ENCODE peak calls at places on chromosomes 4 and X, in seven cellular contexts. L is IMR-90, S is testis, G is foreskin fibroblast, W is heart left ventricle, I is Peyer's patch, U is fibroblast of lung. V is an unnamed sample.
A peak's percentile ranks its signal among the peaks of the same experiment; 100 is the strongest.

GRCh38 chrX:9257718-9258117 is 207.1 kb upstream of the TBL1X start:
- DNase-seq in W (no peak), U (no peak), G (no peak), L (no peak), S (no peak), I (no peak), V (no peak)

GRCh38 chr4:83013931-83014330 is 3.3 kb upstream of the LIN54 start:
- DNase-seq in G (no peak), W (no peak), I (no peak), S (no peak), U (no peak), L (no peak), V (no peak)

GRCh38 chr4:184388106-184388505 is 86.2 kb downstream of the IRF2 start:
- DNase-seq in U (no peak), L (no peak), I (no peak), G (no peak), W (no peak), S (no peak), V (no peak)

GRCh38 chr4:141016117-141016798 is 117.0 kb downstream of the RNF150 start:
- DNase-seq in G (no peak), L (no peak), W (peak; percentile 23), I (no peak), U (no peak), S (no peak), V (no peak)

GRCh38 chrX:15579778-15580747 is 20.7 kb downstream of the ACE2 start:
- DNase-seq in L (peak; percentile 4), I (no peak), U (peak; percentile 74), G (no peak), W (peak; percentile 57), S (no peak), V (no peak)

GRCh38 chr4:20512053-20512810 is 188.0 kb upstream of the PACRGL start:
- DNase-seq in G (no peak), W (no peak), S (no peak), I (no peak), L (no peak), U (no peak), V (no peak)

GRCh38 chr4:106868381-106869035 is 167.6 kb downstream of the DKK2 start:
- DNase-seq in I (no peak), U (peak; percentile 66), L (no peak), S (no peak), W (no peak), G (peak; percentile 72), V (no peak)

GRCh38 chrX:9670136-9670905 is 95.3 kb downstream of the GPR143 start:
- DNase-seq in S (no peak), W (no peak), I (no peak), U (peak; percentile 76), G (peak; percentile 16), L (peak; percentile 66), V (no peak)

GRCh38 chr4:88033309-88033708 is 25.9 kb downstream of the PKD2 start:
- DNase-seq in G (peak; percentile 75), W (no peak), I (no peak), S (peak; percentile 47), L (peak; percentile 72), U (peak; percentile 51), V (no peak)

GRCh38 chr4:114132830-114133229 is 153.4 kb upstream of the ARSJ start:
- DNase-seq in S (no peak), I (no peak), L (no peak), U (no peak), G (no peak), W (no peak), V (no peak)

GRCh38 chr4:146458594-146458993 is 63.1 kb downstream of the SLC10A7 start:
- DNase-seq in I (no peak), U (no peak), W (no peak), S (no peak), G (no peak), L (no peak), V (no peak)

GRCh38 chrX:12693754-12694153 is 97.5 kb upstream of the PRPS2 start:
- DNase-seq in I (no peak), L (no peak), U (no peak), W (no peak), G (no peak), S (no peak), V (no peak)

GRCh38 chr4:127210877-127211276 is 421.9 kb upstream of the INTU start:
- DNase-seq in S (peak; percentile 59), I (no peak), W (peak; percentile 27), G (no peak), L (no peak), U (no peak), V (no peak)

GRCh38 chrX:17635231-17635630 is 102.1 kb upstream of the SCML1 start:
- DNase-seq in S (no peak), L (peak; percentile 18), I (no peak), W (no peak), G (no peak), U (peak; percentile 58), V (no peak)

GRCh38 chr4:36439556-36439955 is 158.1 kb downstream of the DTHD1 start:
- DNase-seq in L (no peak), W (no peak), S (no peak), U (no peak), I (no peak), G (no peak), V (no peak)

GRCh38 chr4:153241970-153242847 is 38.0 kb downstream of the TRIM2 start:
- DNase-seq in I (no peak), L (peak; percentile 73), G (peak; percentile 9), S (no peak), U (peak; percentile 26), W (peak; percentile 39), V (no peak)

GRCh38 chr4:87849612-87850011 is 16.8 kb downstream of the MEPE start:
- DNase-seq in W (no peak), L (peak; percentile 11), S (no peak), I (no peak), G (peak; percentile 13), U (peak; percentile 48), V (no peak)

GRCh38 chrX:12843668-12844279 is 23.1 kb upstream of the TLR7 start:
- DNase-seq in L (no peak), G (no peak), W (no peak), U (no peak), S (no peak), I (no peak), V (no peak)

GRCh38 chrX:70132877-70133302 is 357 bp upstream of the IGBP1 start:
- DNase-seq in U (peak; percentile 7), W (no peak), S (no peak), G (no peak), I (no peak), L (peak; percentile 3), V (no peak)

GRCh38 chrX:143571521-143571920 is 54.2 kb upstream of the SPANXN3 start:
- DNase-seq in L (no peak), W (no peak), G (no peak), U (no peak), I (no peak), S (no peak), V (no peak)

GRCh38 chr4:135515295-135515694 is 1313.7 kb upstream of the PABPC4L start:
- DNase-seq in U (peak; percentile 44), L (no peak), W (no peak), S (no peak), G (no peak), I (no peak), V (no peak)

GRCh38 chr4:56055027-56055976 is 106.6 kb downstream of the CEP135 start:
- DNase-seq in G (no peak), L (no peak), S (no peak), I (no peak), W (no peak), U (peak; percentile 44), V (no peak)

GRCh38 chr4:55125087-55125721 is at the start of gene KDR:
- DNase-seq in W (peak; percentile 49), S (peak; percentile 50), G (peak; percentile 62), L (no peak), U (peak; percentile 41), I (no peak), V (no peak)

GRCh38 chr4:17562157-17562556 is 14.8 kb upstream of the LAP3 start:
- DNase-seq in L (no peak), I (no peak), G (no peak), W (no peak), U (no peak), S (peak; percentile 68), V (no peak)
- TF ChIP-seq CTCF in L (no peak), I (no peak), G (no peak), W (no peak), U (no peak), S (peak; percentile 27), V (no peak)

GRCh38 chr4:30718021-30718888 is 1.9 kb upstream of the PCDH7 start:
- DNase-seq in L (peak; percentile 36), W (peak; percentile 64), I (no peak), G (peak; percentile 55), S (peak; percentile 31), U (peak; percentile 71), V (no peak)

GRCh38 chr4:30720656-30721352 is 635 bp downstream of the PCDH7 start:
- DNase-seq in S (no peak), G (peak; percentile 71), L (peak; percentile 61), U (peak; percentile 69), W (peak; percentile 46), I (no peak), V (no peak)

GRCh38 chr4:30720021-30720655 is at the start of gene PCDH7:
- DNase-seq in I (no peak), G (peak; percentile 73), U (peak; percentile 83), L (peak; percentile 73), W (peak; percentile 47), S (no peak), V (no peak)

GRCh38 chr4:30718889-30719252 is 1.3 kb upstream of the PCDH7 start:
- DNase-seq in L (peak; percentile 48), U (peak; percentile 58), G (peak; percentile 26), S (no peak), I (no peak), W (no peak), V (no peak)

GRCh38 chr4:30719363-30720020 is 677 bp upstream of the PCDH7 start:
- DNase-seq in S (no peak), I (no peak), W (peak; percentile 70), G (peak; percentile 74), L (peak; percentile 68), U (peak; percentile 83), V (no peak)
- H3K4me3 ChIP-seq in S (peak overlapping the region; percentile 49), I (peak overlapping the region; percentile 26), W (peak overlapping the region; percentile 63), G (peak overlapping the region; percentile 63), L (peak overlapping the region; percentile 78), U (peak overlapping the region; percentile 59), V (peak overlapping the region; percentile 95)

GRCh38 chr4:76733380-76733779 is 164.6 kb downstream of the SOWAHB start:
- DNase-seq in L (no peak), W (no peak), I (no peak), G (no peak), U (no peak), S (peak; percentile 25), V (no peak)
- TF ChIP-seq CTCF in L (no peak), W (no peak), I (peak; percentile 42), G (no peak), U (no peak), S (no peak), V (no peak)

GRCh38 chrX:40644175-40644574 is 3.2 kb downstream of the CXorf38 start:
- DNase-seq in I (no peak), U (no peak), W (no peak), S (no peak), G (peak; percentile 64), L (peak; percentile 54), V (no peak)

GRCh38 chrX:40647307-40648197 is at the start of gene CXorf38:
- DNase-seq in S (peak; percentile 89), U (peak; percentile 81), W (peak; percentile 95), G (peak; percentile 94), I (peak; percentile 92), L (peak; percentile 83), V (peak; percentile 50)

GRCh38 chrX:40646489-40647306 is 663 bp downstream of the CXorf38 start:
- DNase-seq in W (peak; percentile 55), I (peak; percentile 39), S (no peak), U (peak; percentile 27), L (peak; percentile 43), G (peak; percentile 52), V (no peak)

GRCh38 chrX:40644821-40645358 is 2.5 kb downstream of the CXorf38 start:
- DNase-seq in S (peak; percentile 66), G (peak; percentile 77), W (peak; percentile 62), U (peak; percentile 67), I (peak; percentile 79), L (peak; percentile 74), V (peak; percentile 34)
- H3K4me3 ChIP-seq in S (peak overlapping the region; percentile 23), G (peak overlapping the region; percentile 47), W (peak overlapping the region; percentile 40), U (peak overlapping the region; percentile 48), I (peak overlapping the region; percentile 14), L (peak overlapping the region; percentile 36), V (peak overlapping the region; percentile 44)